ENCODE peak calls at places on chromosomes 5 and 9, in nine cellular contexts. G, O, X, R, K, Y, V, M and N are unnamed samples.

GRCh38 chr5:18433336-18433735 is 799.1 kb downstream of the TAF11L14 start:
- DNase-seq in G (no peak), O (no peak), X (no peak), R (no peak), K (no peak), Y (no peak), V (no peak), M (no peak), N (no peak)

GRCh38 chr9:89600831-89601230 is 4.0 kb upstream of the GADD45G start:
- DNase-seq in G (no peak), O (no peak), X (peak), R (no peak), K (no peak), Y (no peak), V (no peak), M (no peak), N (no peak)

GRCh38 chr5:81122271-81122670 is 110.9 kb upstream of the CKMT2 start:
- DNase-seq in G (no peak), O (no peak), X (no peak), R (no peak), K (no peak), Y (no peak), V (no peak), M (no peak), N (no peak)

GRCh38 chr5:110790673-110791072 is 51.9 kb downstream of the SLC25A46 start:
- DNase-seq in G (no peak), O (no peak), X (no peak), R (no peak), K (no peak), Y (no peak), V (no peak), M (peak), N (no peak)

GRCh38 chr9:1231998-1232919 is 182.1 kb downstream of the DMRT2 start:
- DNase-seq in G (no peak), O (peak), X (no peak), R (no peak), K (peak), Y (no peak), V (no peak), M (peak), N (peak)

GRCh38 chr5:170552486-170553122 is 48.8 kb downstream of the KCNIP1 start:
- DNase-seq in G (peak), O (no peak), X (peak), R (no peak), K (no peak), Y (no peak), V (no peak), M (peak), N (no peak)

GRCh38 chr5:142806769-142807377 is 36.7 kb downstream of the ARHGAP26 start:
- DNase-seq in G (no peak), O (no peak), X (no peak), R (no peak), K (no peak), Y (no peak), V (no peak), M (no peak), N (no peak)

GRCh38 chr5:142944140-142944539 is 174.0 kb downstream of the ARHGAP26 start:
- DNase-seq in G (no peak), O (no peak), X (no peak), R (no peak), K (no peak), Y (no peak), V (no peak), M (peak), N (no peak)

GRCh38 chr5:988316-988715 is 20.3 kb upstream of the NKD2 start:
- DNase-seq in G (no peak), O (no peak), X (no peak), R (no peak), K (no peak), Y (no peak), V (no peak), M (no peak), N (no peak)

GRCh38 chr5:38538161-38538560 is 18.3 kb downstream of the LIFR start:
- DNase-seq in G (no peak), O (no peak), X (no peak), R (no peak), K (no peak), Y (no peak), V (no peak), M (no peak), N (no peak)

GRCh38 chr5:87302061-87302460 is 34.4 kb downstream of the RASA1 start:
- DNase-seq in G (no peak), O (no peak), X (no peak), R (no peak), K (no peak), Y (no peak), V (no peak), M (peak), N (no peak)

GRCh38 chr9:109781541-109782197 is 1.7 kb downstream of the PALM2AKAP2 start:
- DNase-seq in G (no peak), O (no peak), X (no peak), R (no peak), K (no peak), Y (no peak), V (no peak), M (peak), N (no peak)

GRCh38 chr9:138042640-138043039 is 165.1 kb downstream of the CACNA1B start:
- DNase-seq in G (peak), O (no peak), X (no peak), R (no peak), K (no peak), Y (no peak), V (no peak), M (no peak), N (peak)

GRCh38 chr5:133331866-133332731 is 280.2 kb downstream of the FSTL4 start:
- DNase-seq in G (no peak), O (no peak), X (no peak), R (no peak), K (no peak), Y (no peak), V (no peak), M (no peak), N (no peak)

GRCh38 chr9:120583958-120584369 is 4.0 kb upstream of the CDK5RAP2 start:
- DNase-seq in G (no peak), O (peak), X (peak), R (peak), K (no peak), Y (no peak), V (peak), M (peak), N (peak)

GRCh38 chr5:125311743-125312142 is 565.3 kb upstream of the ZNF608 start:
- DNase-seq in G (no peak), O (peak), X (no peak), R (no peak), K (no peak), Y (no peak), V (no peak), M (peak), N (no peak)

GRCh38 chr9:128550226-128550625 is 2.2 kb upstream of the SPTAN1 start:
- DNase-seq in G (no peak), O (no peak), X (no peak), R (no peak), K (no peak), Y (no peak), V (no peak), M (no peak), N (no peak)

GRCh38 chr9:86353591-86354047 is 591 bp downstream of the TUT7 start:
- DNase-seq in G (no peak), O (peak), X (no peak), R (no peak), K (peak), Y (no peak), V (no peak), M (no peak), N (no peak)

GRCh38 chr5:59412428-59412827 is 481.1 kb downstream of the PDE4D start:
- DNase-seq in G (no peak), O (no peak), X (no peak), R (no peak), K (no peak), Y (no peak), V (no peak), M (no peak), N (no peak)

GRCh38 chr5:78638423-78638822 is 10.1 kb downstream of the LHFPL2 start:
- DNase-seq in G (peak), O (peak), X (peak), R (no peak), K (no peak), Y (peak), V (no peak), M (peak), N (peak)

GRCh38 chr9:116204252-116204882 is 50.8 kb downstream of the PAPPA start:
- DNase-seq in G (no peak), O (no peak), X (no peak), R (no peak), K (no peak), Y (no peak), V (no peak), M (no peak), N (no peak)

GRCh38 chr5:72018158-72018803 is 89.0 kb upstream of the MAP1B start:
- DNase-seq in G (no peak), O (peak), X (peak), R (peak), K (no peak), Y (no peak), V (peak), M (peak), N (no peak)

GRCh38 chr5:90530736-90531487 is 1.5 kb upstream of the LYSMD3 start:
- DNase-seq in G (no peak), O (no peak), X (peak), R (no peak), K (no peak), Y (no peak), V (no peak), M (no peak), N (no peak)

GRCh38 chr9:92729735-92730155 is 34.9 kb downstream of the BICD2 start:
- DNase-seq in G (peak), O (no peak), X (peak), R (no peak), K (no peak), Y (no peak), V (no peak), M (no peak), N (peak)

GRCh38 chr5:97618721-97619120 is 435.7 kb upstream of the RIOK2 start:
- DNase-seq in G (no peak), O (no peak), X (no peak), R (no peak), K (no peak), Y (no peak), V (no peak), M (no peak), N (no peak)

GRCh38 chr9:116287721-116288120 is 134.1 kb downstream of the PAPPA start:
- DNase-seq in G (no peak), O (no peak), X (no peak), R (no peak), K (no peak), Y (no peak), V (no peak), M (peak), N (no peak)

GRCh38 chr9:135809166-135809565 is 98.2 kb downstream of the CAMSAP1 start:
- DNase-seq in G (no peak), O (no peak), X (no peak), R (no peak), K (no peak), Y (no peak), V (no peak), M (peak), N (no peak)

GRCh38 chr5:87300744-87301143 is 33.1 kb downstream of the RASA1 start:
- DNase-seq in G (no peak), O (peak), X (peak), R (peak), K (no peak), Y (no peak), V (no peak), M (peak), N (no peak)

DNA sequence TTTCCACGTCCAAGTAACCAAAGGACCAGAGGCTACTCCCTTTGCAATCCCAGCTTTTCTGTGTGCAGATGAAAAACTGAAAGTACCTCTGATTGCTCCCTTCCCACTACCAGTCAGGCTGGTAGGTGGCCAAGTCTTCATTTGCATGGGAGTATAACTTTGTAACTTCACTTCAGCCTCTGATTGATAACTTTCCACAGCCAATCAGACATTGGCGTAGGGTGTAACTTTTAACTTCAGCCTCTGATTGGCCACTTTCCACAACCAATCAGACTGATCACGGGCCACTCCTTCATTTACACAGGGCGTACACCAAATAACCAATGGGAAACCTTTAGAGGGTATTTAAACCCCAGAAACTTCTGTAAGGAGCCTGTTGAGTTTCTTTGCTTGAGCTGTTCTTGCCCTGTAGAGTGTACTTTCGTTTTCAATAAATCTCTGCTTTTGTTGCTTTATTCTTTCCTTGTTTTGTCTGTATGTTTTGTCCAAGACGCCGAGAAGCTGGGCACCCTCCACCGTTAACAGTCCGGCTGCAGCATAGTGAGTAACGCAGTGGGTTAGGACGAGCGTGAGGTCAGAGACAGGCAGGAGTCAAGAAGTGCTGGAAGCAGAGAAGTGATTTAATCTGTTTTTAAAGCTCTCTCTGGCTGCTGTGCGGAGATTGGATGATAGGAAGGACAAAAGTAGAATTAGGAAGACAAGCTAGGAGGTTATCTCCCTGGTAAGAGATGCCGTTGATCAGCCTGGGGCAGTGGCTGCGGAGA is 3.5 kb upstream of the EXOSC2 start:
- DNase-seq in G (no peak), O (peak), X (peak), R (peak), K (peak), Y (no peak), V (peak), M (peak), N (no peak)
- TF ChIP-seq POLR2A in G (no peak), O (peak), X (peak), R (no peak), K (peak), Y (no peak), V (no peak), M (peak), N (no peak)

GRCh38 chr9:123268240-123268949 is at the start of gene STRBP:
- DNase-seq in G (peak), O (peak), X (peak), R (peak), K (peak), Y (peak), V (peak), M (peak), N (peak)

GRCh38 chr9:123263227-123263626 is 5.2 kb downstream of the STRBP start:
- DNase-seq in G (no peak), O (no peak), X (no peak), R (no peak), K (no peak), Y (no peak), V (no peak), M (no peak), N (no peak)

GRCh38 chr9:123267481-123268239 is 726 bp downstream of the STRBP start:
- DNase-seq in G (no peak), O (no peak), X (peak), R (no peak), K (no peak), Y (no peak), V (no peak), M (no peak), N (peak)

GRCh38 chr9:123266655-123267421 is 1.5 kb downstream of the STRBP start:
- DNase-seq in G (no peak), O (no peak), X (no peak), R (no peak), K (no peak), Y (no peak), V (no peak), M (no peak), N (no peak)

GRCh38 chr9:123265833-123266232 is 2.6 kb downstream of the STRBP start:
- DNase-seq in G (no peak), O (no peak), X (no peak), R (no peak), K (no peak), Y (no peak), V (no peak), M (no peak), N (no peak)
- H3K4me3 ChIP-seq in G (no peak), O (no peak), X (no peak), R (no peak), K (no peak), Y (no peak), V (peak), M (no peak), N (no peak)

GRCh38 chr9:96071245-96072124 is 196.0 kb downstream of the ERCC6L2 start:
- DNase-seq in G (no peak), O (peak), X (no peak), R (peak), K (no peak), Y (no peak), V (no peak), M (peak), N (no peak)
- TF ChIP-seq CTCF in G (peak), O (peak), X (peak), R (no peak), K (peak), Y (no peak), V (peak), M (peak), N (no peak)

GRCh38 chr9:72304538-72304937 is 60.5 kb downstream of the ZFAND5 start:
- DNase-seq in G (no peak), O (no peak), X (no peak), R (no peak), K (no peak), Y (no peak), V (no peak), M (no peak), N (no peak)

GRCh38 chr9:72309366-72310133 is 55.5 kb downstream of the ZFAND5 start:
- DNase-seq in G (no peak), O (no peak), X (peak), R (no peak), K (no peak), Y (no peak), V (no peak), M (no peak), N (no peak)

GRCh38 chr9:72300884-72301283 is 64.1 kb downstream of the ZFAND5 start:
- DNase-seq in G (no peak), O (no peak), X (no peak), R (no peak), K (no peak), Y (no peak), V (no peak), M (no peak), N (no peak)

GRCh38 chr9:72306771-72307170 is 58.2 kb downstream of the ZFAND5 start:
- DNase-seq in G (no peak), O (no peak), X (no peak), R (no peak), K (no peak), Y (no peak), V (no peak), M (no peak), N (no peak)

DNA sequence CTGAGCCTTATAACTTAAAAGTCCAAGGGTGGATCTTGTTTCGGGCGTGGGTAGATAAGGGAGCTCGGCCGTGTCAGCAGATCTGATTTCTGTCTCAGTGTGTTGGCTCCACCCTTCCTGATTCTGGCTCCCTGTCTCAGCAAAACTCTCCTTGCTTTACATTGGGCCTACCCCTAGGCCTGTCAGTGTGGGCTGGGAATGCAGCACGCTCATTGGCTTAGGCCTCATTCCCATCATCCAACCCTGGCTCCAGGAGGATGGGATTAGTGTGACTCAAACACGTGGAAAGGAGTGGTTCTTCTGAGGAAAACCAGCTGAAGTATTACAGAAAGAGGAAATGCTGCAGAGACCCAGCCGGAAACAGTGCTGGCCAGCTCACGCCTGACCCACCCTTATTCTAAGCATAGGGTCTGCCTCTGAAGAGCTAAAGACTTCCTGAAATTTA is 59.9 kb downstream of the ZFAND5 start:
- DNase-seq in G (peak), O (peak), X (peak), R (peak), K (peak), Y (peak), V (no peak), M (peak), N (peak)
- TF ChIP-seq POLR2A in G (peak), O (peak), X (no peak), R (peak), K (peak), Y (peak), V (no peak), M (no peak), N (no peak)

GRCh38 chr5:176542596-176543427 is 5.6 kb upstream of the RNF44 start:
- DNase-seq in G (no peak), O (no peak), X (peak), R (no peak), K (no peak), Y (no peak), V (no peak), M (peak), N (no peak)

GRCh38 chr5:176547811-176548210 is 1.3 kb upstream of the CDHR2 start:
- DNase-seq in G (no peak), O (no peak), X (no peak), R (no peak), K (no peak), Y (no peak), V (no peak), M (no peak), N (no peak)

GRCh38 chr5:176545737-176546509 is 3.2 kb upstream of the CDHR2 start:
- DNase-seq in G (no peak), O (no peak), X (no peak), R (no peak), K (no peak), Y (no peak), V (no peak), M (no peak), N (no peak)

GRCh38 chr5:176543428-176544182 is 5.5 kb upstream of the CDHR2 start:
- DNase-seq in G (peak), O (peak), X (peak), R (no peak), K (peak), Y (no peak), V (no peak), M (no peak), N (peak)

DNA sequence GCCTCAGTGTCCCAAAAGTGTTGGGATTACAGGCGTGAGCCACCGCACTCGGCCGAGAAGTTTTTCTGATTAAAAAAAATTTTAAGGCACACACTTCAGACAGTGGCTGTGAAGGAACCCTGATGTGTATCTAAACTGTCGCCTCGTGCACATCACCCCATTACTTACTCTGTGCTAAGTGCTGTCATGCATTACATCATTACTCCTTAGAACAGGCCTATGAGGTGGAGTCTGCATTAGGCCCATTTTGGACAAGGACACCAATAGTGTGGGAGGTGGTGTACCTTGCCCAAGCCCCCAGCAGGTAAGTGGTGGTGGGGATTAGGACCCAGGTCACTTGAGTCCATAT is 3.8 kb upstream of the CDHR2 start:
- DNase-seq in G (no peak), O (no peak), X (no peak), R (no peak), K (no peak), Y (no peak), V (no peak), M (no peak), N (no peak)
- H3K4me3 ChIP-seq in G (no peak), O (no peak), X (no peak), R (no peak), K (no peak), Y (no peak), V (no peak), M (no peak), N (no peak)

GRCh38 chr5:141245250-141245717 is at the start of gene PCDHB15:
- DNase-seq in G (no peak), O (no peak), X (no peak), R (no peak), K (no peak), Y (no peak), V (no peak), M (no peak), N (no peak)
- TF ChIP-seq CTCF in G (peak), O (no peak), X (no peak), R (no peak), K (no peak), Y (no peak), V (no peak), M (peak), N (no peak)

GRCh38 chr5:177198738-177199137 is 65.2 kb downstream of the NSD1 start:
- DNase-seq in G (no peak), O (no peak), X (no peak), R (no peak), K (no peak), Y (no peak), V (no peak), M (no peak), N (no peak)

GRCh38 chr5:177209610-177210009 is 76.0 kb downstream of the NSD1 start:
- DNase-seq in G (no peak), O (no peak), X (no peak), R (no peak), K (no peak), Y (no peak), V (no peak), M (no peak), N (no peak)

DNA sequence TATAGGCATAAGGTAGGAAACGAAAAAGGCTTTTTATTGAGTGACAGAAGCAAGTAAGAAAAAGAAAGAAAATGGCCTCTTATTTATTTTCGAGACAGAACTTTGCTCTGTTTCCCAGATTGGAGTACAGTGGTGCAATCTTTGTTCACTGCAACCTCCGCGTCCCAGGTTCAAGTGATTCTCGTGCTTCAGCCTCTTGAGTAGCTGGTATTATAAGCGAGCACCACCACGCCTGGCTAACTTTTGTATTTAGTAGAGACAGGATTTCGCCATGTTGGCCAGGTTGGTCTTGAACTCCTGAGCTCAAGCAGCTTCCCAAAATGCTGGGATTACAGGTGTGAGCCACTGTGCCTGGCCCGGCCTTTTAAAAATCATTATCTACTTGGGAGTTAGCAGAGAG is 70.7 kb downstream of the NSD1 start:
- DNase-seq in G (no peak), O (no peak), X (no peak), R (no peak), K (no peak), Y (no peak), V (no peak), M (no peak), N (no peak)
- TF ChIP-seq POLR2A in G (no peak), O (no peak), X (no peak), R (no peak), K (no peak), Y (no peak), V (no peak), M (no peak), N (no peak)